ENCODE peak calls at places on chromosomes 11 and 22, in four cellular contexts. R is skeletal muscle cell, P is GDM1, B is right cardiac atrium. I is an unnamed sample.

GRCh38 chr11:27209562-27210005 is 153.4 kb downstream of the CCDC34 start:
- DNase-seq in R (peak), P (no peak), B (peak), I (peak)

GRCh38 chr11:124578761-124579160 is 9.0 kb downstream of the OR8A1 start:
- DNase-seq in R (no peak), P (no peak), B (no peak), I (no peak)

GRCh38 chr11:71482746-71483364 is 29.9 kb downstream of the NADSYN1 start:
- DNase-seq in R (no peak), P (no peak), B (no peak), I (no peak)

GRCh38 chr11:122721964-122722266 is 66.4 kb downstream of the UBASH3B start:
- DNase-seq in R (peak), P (no peak), B (no peak), I (no peak)

GRCh38 chr11:130720232-130720787 is 196.0 kb downstream of the SNX19 start:
- DNase-seq in R (no peak), P (no peak), B (no peak), I (no peak)

GRCh38 chr11:47233051-47233450 is 15.6 kb downstream of the ACP2 start:
- DNase-seq in R (no peak), P (no peak), B (no peak), I (no peak)

GRCh38 chr11:100863080-100863581 is 176.0 kb downstream of the ARHGAP42 start:
- DNase-seq in R (peak), P (no peak), B (no peak), I (no peak)

GRCh38 chr11:119952441-119952840 is 185.5 kb downstream of the TRIM29 start:
- DNase-seq in R (no peak), P (no peak), B (no peak), I (no peak)

GRCh38 chr11:126992065-126992803 is 8.3 kb downstream of the KIRREL3 start:
- DNase-seq in R (peak), P (no peak), B (no peak), I (no peak)

GRCh38 chr22:29811377-29811776 is 26.7 kb downstream of the ASCC2 start:
- DNase-seq in R (no peak), P (no peak), B (no peak), I (no peak)

GRCh38 chr11:13145461-13145860 is 132.1 kb upstream of the BMAL1 start:
- DNase-seq in R (no peak), P (no peak), B (no peak), I (no peak)

GRCh38 chr22:19866665-19867009 is 12.0 kb upstream of the GNB1L start:
- DNase-seq in R (no peak), P (no peak), B (no peak), I (no peak)

GRCh38 chr11:88281317-88281712 is 56.2 kb downstream of the CTSC start:
- DNase-seq in R (no peak), P (no peak), B (no peak), I (no peak)

GRCh38 chr22:48574776-48575566 is 1252.7 kb downstream of the BRD1 start:
- DNase-seq in R (no peak), P (no peak), B (peak), I (peak)

GRCh38 chr22:42991010-42991651 is 23.8 kb downstream of the PACSIN2 start:
- DNase-seq in R (peak), P (no peak), B (no peak), I (no peak)

GRCh38 chr11:69156673-69157155 is 979 bp downstream of the SMIM38 start:
- DNase-seq in R (no peak), P (no peak), B (no peak), I (peak)

GRCh38 chr11:124669193-124669592 is 4.3 kb downstream of the SIAE start:
- DNase-seq in R (no peak), P (peak), B (no peak), I (peak)

GRCh38 chr22:41446057-41446501 is 522 bp downstream of the TOB2 start:
- DNase-seq in R (no peak), P (no peak), B (peak), I (peak)

GRCh38 chr11:3224730-3225098 is 6.1 kb upstream of the MRGPRG start:
- DNase-seq in R (no peak), P (no peak), B (no peak), I (no peak)

GRCh38 chr11:124716596-124716995 is 23.1 kb upstream of the NRGN start:
- DNase-seq in R (no peak), P (peak), B (no peak), I (no peak)

GRCh38 chr11:58505849-58506248 is 2.1 kb downstream of the OR5B21 start:
- DNase-seq in R (no peak), P (no peak), B (no peak), I (no peak)

GRCh38 chr11:60711316-60711715 is 11.9 kb downstream of the MS4A8 start:
- DNase-seq in R (no peak), P (no peak), B (no peak), I (no peak)

GRCh38 chr11:78493413-78493975 is 75.9 kb upstream of the GAB2 start:
- DNase-seq in R (no peak), P (no peak), B (no peak), I (no peak)

GRCh38 chr11:105937738-105938137 is 84.3 kb downstream of the MSANTD4 start:
- DNase-seq in R (no peak), P (no peak), B (no peak), I (no peak)

GRCh38 chr22:30386608-30386959 is 627 bp downstream of the RNF215 start:
- DNase-seq in R (no peak), P (no peak), B (no peak), I (no peak)

GRCh38 chr11:103601230-103601846 is 435.1 kb upstream of the DDI1 start:
- DNase-seq in R (peak), P (peak), B (no peak), I (no peak)

GRCh38 chr22:28562324-28562723 is 117.3 kb downstream of the TTC28 start:
- DNase-seq in R (no peak), P (no peak), B (no peak), I (no peak)

GRCh38 chr22:35258144-35258988 is 1.1 kb downstream of the HMGXB4 start:
- DNase-seq in R (no peak), P (no peak), B (no peak), I (no peak)

GRCh38 chr11:131696584-131697120 is 326.2 kb downstream of the NTM start:
- DNase-seq in R (no peak), P (no peak), B (no peak), I (no peak)

I was measured in left cardiac atrium.